ENCODE peak calls at places on chromosomes 13 and 19, in eight cellular contexts. C is stimulated activated effector memory CD8-positive, alpha-beta T cell treated with anti-CD3 and anti-CD28 coated beads, Interleukin-12 subunit alpha, Interleukin-12 subunit beta, amount 100 ng/mL, for 72 hours; M is T1000; Y is fibroblast of mammary gland; T is tibial nerve; E is amygdala; N is AG09319; W is osteocyte. S is an unnamed sample.

GRCh38 chr19:22428299-22428913 is 6.3 kb upstream of the ZNF98 start:
- DNase-seq in C (no peak), M (no peak), T (no peak), Y (no peak), W (no peak), N (no peak), E (no peak), S (no peak)

GRCh38 chr13:36904219-36904618 is 15.8 kb downstream of the SMAD9 start:
- DNase-seq in W (no peak), Y (no peak), M (no peak), E (no peak), N (no peak), C (no peak), T (no peak), S (no peak)

GRCh38 chr13:42893346-42893745 is 98.7 kb downstream of the EPSTI1 start:
- DNase-seq in C (no peak), Y (peak), N (no peak), M (no peak), E (no peak), W (no peak), T (no peak), S (no peak)

GRCh38 chr19:3760871-3761361 is 576 bp downstream of the APBA3 start:
- DNase-seq in C (no peak), W (no peak), E (no peak), N (no peak), M (no peak), Y (peak), T (no peak), S (no peak)

GRCh38 chr19:56141416-56141992 is 417 bp downstream of the ZNF444 start:
- DNase-seq in N (no peak), E (no peak), C (no peak), T (no peak), Y (no peak), M (no peak), W (no peak), S (no peak)

GRCh38 chr13:20359335-20359734 is 127.2 kb upstream of the GJB6 start:
- DNase-seq in T (no peak), E (no peak), C (peak), W (no peak), Y (peak), M (no peak), N (peak), S (no peak)

GRCh38 chr19:16698914-16699313 is 20.7 kb upstream of the NWD1 start:
- DNase-seq in W (no peak), E (no peak), T (peak), N (no peak), Y (no peak), M (no peak), C (no peak), S (no peak)

GRCh38 chr19:58227964-58228583 is 640 bp upstream of the ZNF544 start:
- DNase-seq in N (no peak), T (no peak), C (no peak), W (no peak), Y (peak), E (no peak), M (no peak), S (no peak)

GRCh38 chr19:10887616-10888367 is 16.4 kb downstream of the CARM1 start:
- DNase-seq in W (no peak), N (no peak), M (no peak), C (no peak), Y (no peak), E (no peak), T (no peak), S (no peak)

GRCh38 chr19:2327773-2328400 is 499 bp downstream of the LSM7 start:
- DNase-seq in W (no peak), Y (peak), T (no peak), C (peak), N (peak), M (peak), E (peak), S (peak)

GRCh38 chr13:73599232-73600128 is 534.7 kb downstream of the KLF12 start:
- DNase-seq in E (no peak), M (no peak), Y (no peak), N (no peak), T (no peak), C (no peak), W (no peak), S (no peak)

GRCh38 chr19:18541992-18542935 is 1.1 kb downstream of the FKBP8 start:
- DNase-seq in N (no peak), T (no peak), C (no peak), Y (no peak), M (no peak), W (no peak), E (no peak), S (no peak)

GRCh38 chr13:33918199-33918932 is 100.4 kb downstream of the RFC3 start:
- DNase-seq in E (no peak), Y (peak), W (no peak), T (no peak), C (no peak), N (peak), M (peak), S (no peak)

GRCh38 chr13:37023871-37024270 is 23.3 kb downstream of the EXOSC8 start:
- DNase-seq in E (no peak), T (no peak), N (no peak), C (no peak), W (no peak), Y (peak), M (no peak), S (no peak)

GRCh38 chr13:41222259-41222852 is 28.0 kb upstream of the KBTBD7 start:
- DNase-seq in W (no peak), E (no peak), N (no peak), C (peak), T (no peak), Y (peak), M (no peak), S (no peak)

GRCh38 chr13:22428188-22428828 is 752.5 kb upstream of the SGCG start:
- DNase-seq in E (no peak), Y (no peak), W (no peak), T (no peak), M (no peak), N (no peak), C (no peak), S (no peak)

GRCh38 chr13:96994030-96994848 is at the start of gene OXGR1:
- DNase-seq in N (no peak), T (no peak), C (no peak), E (no peak), W (no peak), M (no peak), Y (no peak), S (no peak)

S was measured in activated CD4-positive, alpha-beta T cell treated with anti-CD3 and anti-CD28 coated beads for 1 hour.